ENCODE peak calls at places on chromosomes 3 and 15, in four cellular contexts. One of them, this sample, is unnamed.

GRCh38 chr3:94784274-94784673 is 721.4 kb downstream of the NSUN3 start:
- DNase-seq in MCF 10A: no peak
- DNase-seq in Caco-2: no peak
- DNase-seq in fibroblast of mammary gland: no peak
- DNase-seq in this sample: no peak

GRCh38 chr3:149967067-149967685 is 3.5 kb downstream of the PFN2 start:
- DNase-seq in MCF 10A: peak; percentile 75
- DNase-seq in fibroblast of mammary gland: peak; percentile 73
- DNase-seq in Caco-2: no peak
- DNase-seq in this sample: no peak

GRCh38 chr3:123338021-123338619 is 110.8 kb downstream of the ADCY5 start:
- DNase-seq in MCF 10A: no peak
- DNase-seq in fibroblast of mammary gland: no peak
- DNase-seq in Caco-2: no peak
- DNase-seq in this sample: no peak

GRCh38 chr3:42152193-42152592 is 61.0 kb downstream of the TRAK1 start:
- DNase-seq in MCF 10A: no peak
- DNase-seq in fibroblast of mammary gland: no peak
- DNase-seq in Caco-2: no peak
- DNase-seq in this sample: no peak

GRCh38 chr15:84821501-84822021 is 4.4 kb downstream of the ALPK3 start:
- DNase-seq in MCF 10A: no peak
- DNase-seq in Caco-2: no peak
- DNase-seq in fibroblast of mammary gland: peak; percentile 44
- DNase-seq in this sample: no peak

GRCh38 chr3:30319713-30320112 is 286.7 kb upstream of the TGFBR2 start:
- DNase-seq in Caco-2: peak; percentile 60
- DNase-seq in MCF 10A: peak; percentile 77
- DNase-seq in fibroblast of mammary gland: peak; percentile 73
- DNase-seq in this sample: no peak

GRCh38 chr15:78315686-78316085 is 16.3 kb upstream of the SKIC8 start:
- DNase-seq in Caco-2: peak; percentile 52
- DNase-seq in MCF 10A: peak; percentile 31
- DNase-seq in fibroblast of mammary gland: no peak
- DNase-seq in this sample: no peak

GRCh38 chr3:138834359-138835176 is at the start of gene PIK3CB:
- DNase-seq in MCF 10A: peak; percentile 85
- DNase-seq in Caco-2: peak; percentile 88
- DNase-seq in fibroblast of mammary gland: peak; percentile 59
- DNase-seq in this sample: no peak

GRCh38 chr3:43013743-43014155 is 34.6 kb downstream of the GASK1A start:
- DNase-seq in MCF 10A: no peak
- DNase-seq in Caco-2: no peak
- DNase-seq in fibroblast of mammary gland: no peak
- DNase-seq in this sample: no peak

GRCh38 chr3:173019378-173019777 is 121.7 kb downstream of the SPATA16 start:
- DNase-seq in fibroblast of mammary gland: no peak
- DNase-seq in Caco-2: no peak
- DNase-seq in MCF 10A: no peak
- DNase-seq in this sample: no peak

GRCh38 chr3:161508852-161509477 is 12.4 kb downstream of the OTOL1 start:
- DNase-seq in Caco-2: no peak
- DNase-seq in fibroblast of mammary gland: peak; percentile 28
- DNase-seq in MCF 10A: peak; percentile 45
- DNase-seq in this sample: no peak

GRCh38 chr3:7813412-7813811 is 688.2 kb upstream of the LMCD1 start:
- DNase-seq in fibroblast of mammary gland: no peak
- DNase-seq in Caco-2: no peak
- DNase-seq in MCF 10A: no peak
- DNase-seq in this sample: no peak

This sample was measured in epithelial cell of prostate.